ENCODE peak calls at places on chromosomes 3 and 15, in eight cellular contexts. I is MM.1S, G is omental fat pad, R is Calu3, F is choroid plexus epithelial cell, N is RWPE2, H is pancreas, Z is ovary. M is an unnamed sample.

GRCh38 chr3:15858547-15859506 is 61.0 kb upstream of the ANKRD28 start:
- DNase-seq in I (peak), G (no peak), R (peak), F (peak), N (peak), H (peak), Z (peak), M (peak)

GRCh38 chr3:160885791-160886286 is 129.8 kb downstream of the PPM1L start:
- DNase-seq in I (peak), G (no peak), R (no peak), F (peak), N (no peak), H (peak), Z (peak), M (peak)

GRCh38 chr15:90402230-90402629 is 14.2 kb downstream of the IQGAP1 start:
- DNase-seq in I (no peak), G (no peak), R (peak), F (peak), N (peak), H (no peak), Z (no peak), M (peak)

GRCh38 chr3:85161544-85161943 is 202.8 kb downstream of the CADM2 start:
- DNase-seq in I (no peak), G (no peak), R (peak), F (peak), N (peak), H (no peak), Z (no peak), M (no peak)

GRCh38 chr3:71702131-71703024 is 22.8 kb downstream of the EIF4E3 start:
- DNase-seq in I (no peak), G (no peak), R (peak), F (peak), N (no peak), H (no peak), Z (no peak), M (no peak)

GRCh38 chr3:53269888-53270880 is 14.4 kb upstream of the TKT start:
- DNase-seq in I (peak), G (no peak), R (peak), F (peak), N (peak), H (peak), Z (peak), M (peak)

GRCh38 chr3:174441588-174442316 is 417.4 kb upstream of the NAALADL2 start:
- DNase-seq in I (no peak), G (no peak), R (no peak), F (peak), N (no peak), H (no peak), Z (no peak), M (no peak)

GRCh38 chr15:60644903-60645302 is 166.0 kb upstream of the ICE2 start:
- DNase-seq in I (no peak), G (no peak), R (no peak), F (no peak), N (no peak), H (no peak), Z (no peak), M (no peak)

GRCh38 chr3:32780735-32781210 is 37.0 kb upstream of the TRIM71 start:
- DNase-seq in I (peak), G (no peak), R (peak), F (peak), N (no peak), H (peak), Z (peak), M (peak)

GRCh38 chr15:69826818-69827174 is 270.9 kb downstream of the TLE3 start:
- DNase-seq in I (no peak), G (no peak), R (no peak), F (peak), N (no peak), H (no peak), Z (no peak), M (no peak)

GRCh38 chr15:50024183-50024795 is 94.7 kb downstream of the ATP8B4 start:
- DNase-seq in I (no peak), G (no peak), R (no peak), F (peak), N (no peak), H (no peak), Z (peak), M (no peak)

DNA sequence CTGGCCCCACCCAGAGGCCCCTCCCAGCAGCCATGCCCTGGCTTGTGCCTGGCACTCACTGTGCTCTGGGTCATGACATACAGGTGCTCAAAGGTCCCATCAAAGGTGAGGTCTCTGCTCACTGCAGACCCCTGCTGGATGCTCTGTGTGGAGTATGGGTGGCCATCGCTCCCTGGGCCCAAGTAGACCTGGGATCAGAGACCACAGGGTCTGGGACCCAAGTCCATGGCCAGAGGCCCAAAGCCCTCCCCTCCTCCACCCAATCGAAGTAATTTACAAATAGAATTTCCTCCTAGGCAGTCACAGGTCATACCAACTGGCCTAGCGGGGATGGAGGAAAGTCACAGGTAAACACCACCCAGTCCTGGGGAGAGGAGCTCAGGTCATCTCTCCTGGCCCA is 7.6 kb downstream of the PLXNB1 start:
- DNase-seq in I (no peak), G (no peak), R (no peak), F (no peak), N (no peak), H (no peak), Z (no peak), M (no peak)
- TF ChIP-seq CTCF in I (no peak), G (no peak), R (no peak), F (peak), N (no peak), H (no peak), Z (no peak), M (no peak)

DNA sequence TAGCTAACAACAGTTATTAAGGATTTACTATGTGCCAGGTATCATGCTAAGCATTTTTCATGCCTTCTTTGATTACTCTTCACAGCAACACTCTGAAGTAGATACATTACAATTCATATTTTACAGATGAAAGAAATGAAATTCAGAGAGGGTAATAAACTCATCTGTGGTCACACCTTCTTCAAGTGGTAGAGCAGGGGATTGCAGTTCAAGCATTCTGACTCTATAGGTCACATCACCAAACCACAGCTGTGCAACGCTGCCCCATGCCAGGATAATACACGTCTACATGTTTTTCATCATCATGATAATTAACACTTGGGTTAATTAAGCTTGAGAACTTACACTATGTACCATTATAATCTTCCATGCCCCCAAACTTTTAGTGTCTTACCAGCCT is 98.5 kb downstream of the LRRC3B start:
- DNase-seq in I (no peak), G (no peak), R (no peak), F (no peak), N (no peak), H (no peak), Z (no peak), M (no peak)
- TF ChIP-seq CTCF in I (no peak), G (no peak), R (no peak), F (no peak), N (no peak), H (no peak), Z (no peak), M (no peak)

DNA sequence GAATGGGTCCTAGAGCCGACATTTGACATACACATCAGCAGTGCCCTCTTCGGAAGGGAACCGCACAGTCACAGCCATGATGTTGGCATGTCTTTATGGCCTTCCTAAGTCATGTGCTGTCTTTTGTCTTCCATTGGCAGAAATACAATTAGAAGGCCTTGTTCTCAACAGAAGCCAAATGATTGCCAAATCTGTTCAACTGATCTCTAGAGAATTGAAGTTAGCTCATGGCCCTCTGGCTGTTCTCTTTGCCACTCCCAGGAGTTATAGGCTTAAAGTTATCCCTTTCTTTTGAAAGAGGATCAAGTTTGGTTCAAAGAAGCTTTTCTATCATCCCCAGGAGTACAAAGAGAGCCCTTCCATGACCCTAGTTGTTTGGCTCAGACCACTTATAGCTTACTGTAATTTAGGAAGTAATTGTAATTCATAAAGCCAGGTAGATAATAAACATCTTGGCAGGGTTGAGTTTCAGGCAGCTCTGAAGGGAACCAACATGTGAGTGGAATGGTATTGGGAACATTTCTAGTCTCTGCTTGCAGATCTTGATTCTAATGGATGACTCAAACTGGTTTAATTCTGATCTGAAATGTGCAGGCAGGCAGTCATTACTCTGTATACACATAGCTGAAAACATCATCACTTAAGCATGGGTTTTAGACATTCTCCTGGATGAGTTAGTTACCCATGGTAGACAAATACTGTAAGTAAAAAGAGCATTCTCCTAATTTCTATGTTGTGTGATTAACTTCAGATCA is 317.2 kb upstream of the TPRG1 start:
- DNase-seq in I (no peak), G (no peak), R (no peak), F (peak), N (no peak), H (no peak), Z (no peak), M (no peak)
- TF ChIP-seq CTCF in I (no peak), G (no peak), R (no peak), F (no peak), N (no peak), H (no peak), Z (no peak), M (no peak)

GRCh38 chr3:194245975-194246561 is 105.1 kb downstream of the CPN2 start:
- DNase-seq in I (no peak), G (no peak), R (no peak), F (no peak), N (no peak), H (no peak), Z (no peak), M (no peak)
- TF ChIP-seq CTCF in I (no peak), G (no peak), R (no peak), F (no peak), N (no peak), H (no peak), Z (no peak), M (no peak)

GRCh38 chr15:59376735-59377134 is 4.1 kb upstream of the MYO1E start:
- DNase-seq in I (no peak), G (no peak), R (no peak), F (peak), N (no peak), H (no peak), Z (no peak), M (no peak)
- TF ChIP-seq CTCF in I (no peak), G (no peak), R (no peak), F (peak), N (peak), H (no peak), Z (no peak), M (peak)

DNA sequence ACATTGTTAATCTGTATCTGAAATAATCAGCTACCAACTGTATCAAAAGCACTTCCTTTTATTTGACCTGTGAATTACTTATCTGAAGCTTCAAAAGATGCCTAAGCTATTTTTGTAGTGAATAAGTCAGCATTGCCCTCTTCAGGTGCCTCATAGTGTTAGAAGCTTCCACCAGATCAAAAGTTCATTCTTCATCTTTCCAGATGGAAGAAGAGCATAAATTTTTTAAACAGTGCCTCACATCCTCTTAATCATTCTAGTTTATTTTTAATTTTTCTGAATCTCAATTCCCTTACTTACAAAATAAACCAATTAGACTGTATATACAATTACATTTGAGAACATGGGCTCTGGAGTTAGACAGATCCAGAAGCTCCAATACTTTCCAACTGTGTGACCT is 65.0 kb downstream of the MYO5A start:
- DNase-seq in I (peak), G (no peak), R (no peak), F (peak), N (no peak), H (no peak), Z (no peak), M (no peak)
- TF ChIP-seq CTCF in I (peak), G (no peak), R (no peak), F (peak), N (peak), H (no peak), Z (no peak), M (peak)

GRCh38 chr3:149902498-149903139 is 68.1 kb downstream of the PFN2 start:
- DNase-seq in I (no peak), G (no peak), R (no peak), F (peak), N (no peak), H (no peak), Z (no peak), M (no peak)
- TF ChIP-seq CTCF in I (peak), G (no peak), R (peak), F (no peak), N (peak), H (no peak), Z (no peak), M (peak)